ENCODE peak calls at places on chromosomes 16 and 17, in six cellular contexts. Z, V, C, Q, F and O are unnamed samples.

GRCh38 chr17:50511058-50511457 is 2.8 kb downstream of the MYCBPAP start:
- DNase-seq in Z (no peak), Q (peak), V (peak), F (no peak), C (no peak), O (peak)

GRCh38 chr17:9907883-9908648 is 3.0 kb upstream of the RCVRN start:
- DNase-seq in Q (no peak), F (no peak), C (no peak), Z (no peak), V (no peak), O (no peak)

GRCh38 chr17:31568140-31568938 is 176.9 kb downstream of the RAB11FIP4 start:
- DNase-seq in V (peak), Z (no peak), Q (no peak), C (no peak), F (no peak), O (no peak)

GRCh38 chr16:70663524-70664324 is 17.4 kb downstream of the IL34 start:
- DNase-seq in C (no peak), V (no peak), F (no peak), Q (no peak), Z (peak), O (no peak)

GRCh38 chr17:67484261-67484660 is 107.2 kb downstream of the PITPNC1 start:
- DNase-seq in Z (no peak), F (no peak), C (no peak), V (no peak), Q (no peak), O (no peak)

GRCh38 chr16:67962135-67962534 is 6.3 kb downstream of the SLC12A4 start:
- DNase-seq in Z (no peak), C (no peak), F (no peak), V (no peak), Q (no peak), O (no peak)

GRCh38 chr16:88306860-88307545 is 75.8 kb upstream of the ZNF469 start:
- DNase-seq in F (peak), Z (no peak), V (peak), Q (peak), C (no peak), O (no peak)

GRCh38 chr16:80113876-80114574 is 426.8 kb upstream of the DYNLRB2 start:
- DNase-seq in Q (peak), V (no peak), Z (no peak), C (no peak), F (no peak), O (no peak)

GRCh38 chr16:56094231-56094630 is 97.1 kb upstream of the GNAO1 start:
- DNase-seq in Z (no peak), C (no peak), V (no peak), Q (no peak), F (no peak), O (no peak)

GRCh38 chr16:81615411-81615810 is 163.7 kb upstream of the PLCG2 start:
- DNase-seq in Z (no peak), Q (no peak), C (no peak), V (no peak), F (no peak), O (no peak)

GRCh38 chr16:29029168-29029994 is 44.5 kb downstream of the LAT start:
- DNase-seq in F (peak), C (no peak), V (peak), Z (peak), Q (peak), O (no peak)

GRCh38 chr16:85028638-85029412 is 1.2 kb downstream of the KIAA0513 start:
- DNase-seq in F (no peak), V (peak), Z (peak), Q (peak), C (peak), O (peak)

GRCh38 chr17:76735586-76736348 is 1.4 kb downstream of the SRSF2 start:
- DNase-seq in Q (no peak), Z (no peak), C (no peak), F (no peak), V (no peak), O (no peak)

GRCh38 chr17:82213251-82214011 is 789 bp upstream of the CCDC57 start:
- DNase-seq in Z (peak), Q (peak), F (no peak), V (peak), C (no peak), O (no peak)

GRCh38 chr16:3327514-3327913 is 22.2 kb downstream of the ZNF75A start:
- DNase-seq in C (no peak), Z (no peak), F (no peak), Q (no peak), V (no peak), O (no peak)

DNA sequence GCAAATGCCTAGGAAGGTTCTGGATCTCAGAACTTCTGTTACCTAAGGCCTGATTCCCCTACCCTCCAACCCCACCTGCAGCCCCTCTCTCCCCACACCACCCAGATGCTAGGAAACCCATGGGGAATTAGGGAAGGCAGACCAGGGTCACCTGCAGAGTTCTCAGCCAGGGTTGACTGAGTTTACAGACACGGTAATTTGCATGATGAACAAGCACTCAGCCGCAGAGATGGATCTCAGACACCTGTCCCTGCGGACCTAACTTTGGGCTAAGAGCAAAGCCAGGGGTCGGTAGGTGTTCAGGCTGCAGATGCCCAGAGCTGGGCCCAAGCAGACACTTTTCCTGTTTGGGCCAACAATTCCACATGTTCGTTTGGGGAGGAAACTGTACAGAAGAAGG is 2.9 kb downstream of the ABI3 start:
- DNase-seq in V (no peak), Z (no peak), Q (no peak), F (no peak), C (no peak), O (no peak)
- H3K4me3 ChIP-seq in V (no peak), Z (no peak), Q (no peak), F (no peak), C (peak), O (peak)

GRCh38 chr17:49191407-49191916 is 18.9 kb downstream of the GNGT2 start:
- DNase-seq in F (no peak), V (no peak), C (no peak), Q (no peak), Z (no peak), O (peak)

GRCh38 chr17:49194297-49194607 is 16.1 kb downstream of the GNGT2 start:
- DNase-seq in Z (no peak), C (no peak), F (no peak), V (no peak), Q (no peak), O (no peak)

GRCh38 chr17:49190932-49191331 is 19.4 kb downstream of the GNGT2 start:
- DNase-seq in C (no peak), Q (no peak), Z (no peak), F (no peak), V (no peak), O (no peak)

GRCh38 chr17:49193513-49194296 is 16.7 kb downstream of the GNGT2 start:
- DNase-seq in F (no peak), Q (peak), Z (peak), V (peak), C (peak), O (peak)

GRCh38 chr17:49191917-49192741 is 18.2 kb downstream of the GNGT2 start:
- DNase-seq in Z (peak), Q (peak), F (peak), V (peak), C (peak), O (peak)
- TF ChIP-seq CTCF in Z (no peak), Q (peak), F (peak), V (peak), C (no peak), O (peak)

DNA sequence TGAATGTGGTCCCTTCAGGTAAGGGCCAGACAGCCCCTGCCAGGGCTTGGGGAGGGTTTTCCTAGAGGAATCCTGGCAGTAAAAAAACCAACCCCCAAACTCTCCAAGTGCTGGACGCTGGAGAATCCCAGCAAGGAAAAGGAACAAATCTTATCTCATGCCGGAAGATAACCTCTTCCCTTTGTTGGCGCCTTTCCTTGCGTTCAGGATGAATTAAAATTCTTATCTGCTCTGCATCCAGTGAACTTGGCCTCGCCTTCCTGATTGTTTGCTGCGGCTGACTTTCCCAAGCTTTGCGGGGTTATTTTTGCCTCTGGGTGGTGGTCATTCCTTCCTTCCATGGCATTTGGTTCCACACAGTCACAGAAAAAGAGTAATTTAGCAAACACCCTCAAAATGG is 77.6 kb downstream of the MRC2 start:
- DNase-seq in F (no peak), Q (no peak), V (no peak), C (peak), Z (no peak), O (no peak)
- H3K4me3 ChIP-seq in F (peak), Q (peak), V (peak), C (peak), Z (no peak), O (no peak)

GRCh38 chr17:38418069-38418692 is 10.1 kb upstream of the ARHGAP23 start:
- DNase-seq in V (no peak), C (no peak), Z (no peak), Q (no peak), F (no peak), O (no peak)
- TF ChIP-seq CTCF in V (no peak), C (no peak), Z (no peak), Q (no peak), F (no peak), O (no peak)

GRCh38 chr16:15857779-15858560 is 1.1 kb upstream of the MYH11 start:
- DNase-seq in Q (peak), V (peak), Z (peak), C (peak), F (no peak), O (no peak)
- H3K4me3 ChIP-seq in Q (peak), V (peak), Z (peak), C (peak), F (peak), O (no peak)

DNA sequence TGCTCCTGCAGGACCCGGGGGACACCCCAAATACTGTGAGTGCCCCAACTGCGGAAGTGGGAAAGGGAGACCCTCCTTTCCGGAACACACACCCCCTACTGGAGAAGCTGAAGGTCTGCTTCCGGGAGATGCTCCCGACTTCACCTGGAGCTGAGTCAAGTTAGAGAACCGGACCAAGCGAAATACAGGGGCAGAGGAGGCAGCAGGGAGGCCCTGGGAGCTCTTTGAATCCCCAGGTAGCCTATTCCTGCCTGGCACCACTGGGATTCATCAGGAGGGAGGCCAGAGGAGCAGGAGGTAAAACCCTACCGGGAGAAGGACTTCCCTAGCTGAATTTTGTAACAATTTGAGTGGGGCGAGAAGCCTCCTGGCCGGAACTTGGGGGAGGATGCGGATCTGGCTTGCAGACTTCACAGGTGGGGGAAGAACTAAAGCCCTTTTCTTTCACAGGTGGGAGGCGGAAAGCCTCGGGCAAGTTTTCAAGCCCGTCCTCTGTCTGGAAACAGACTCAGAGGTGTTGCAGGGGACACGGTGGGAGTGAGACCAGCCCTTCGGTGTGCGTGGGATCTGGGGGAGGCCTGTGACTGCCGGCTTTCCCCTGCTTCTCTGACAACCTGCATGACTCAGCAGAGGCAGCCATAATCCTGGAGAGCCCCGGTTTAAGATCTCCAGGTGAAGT is 22.4 kb upstream of the TEKT1 start:
- DNase-seq in C (no peak), Q (peak), V (no peak), F (no peak), Z (no peak), O (no peak)
- TF ChIP-seq CTCF in C (no peak), Q (peak), V (peak), F (peak), Z (no peak), O (peak)

GRCh38 chr16:79008869-79009179 is 591.7 kb downstream of the MAF start:
- DNase-seq in Q (peak), F (no peak), V (no peak), Z (no peak), C (no peak), O (no peak)

GRCh38 chr16:79008036-79008868 is 592.3 kb downstream of the MAF start:
- DNase-seq in C (no peak), Z (no peak), F (no peak), V (no peak), Q (no peak), O (no peak)

GRCh38 chr16:79006762-79007161 is 593.8 kb downstream of the MAF start:
- DNase-seq in C (no peak), Z (no peak), V (no peak), F (no peak), Q (no peak), O (no peak)

GRCh38 chr16:79006206-79006605 is 594.3 kb downstream of the MAF start:
- DNase-seq in C (no peak), V (no peak), F (no peak), Q (no peak), Z (no peak), O (no peak)

DNA sequence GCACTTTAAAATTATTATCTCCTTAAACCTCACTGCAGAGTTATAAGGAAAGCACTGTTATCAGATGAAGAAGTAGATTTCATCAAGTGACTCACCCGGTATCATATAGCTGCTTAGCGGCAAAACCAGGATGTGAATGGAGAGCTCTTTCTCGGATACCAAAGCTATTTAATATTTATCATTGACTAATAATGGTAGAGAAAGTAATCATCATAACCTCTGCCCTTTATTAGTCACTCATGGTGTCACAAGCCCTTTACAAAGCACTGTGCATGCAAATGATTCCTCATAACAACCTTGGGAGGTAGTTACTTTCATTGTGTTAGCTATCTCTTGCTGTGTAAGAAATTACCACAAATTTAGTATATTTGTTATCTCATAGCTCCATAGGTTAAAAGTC is 592.9 kb downstream of the MAF start:
- DNase-seq in F (no peak), C (no peak), Z (no peak), V (no peak), Q (peak), O (no peak)
- H3K4me3 ChIP-seq in F (no peak), C (no peak), Z (no peak), V (no peak), Q (no peak), O (no peak)

GRCh38 chr16:52581530-52581929 is 34.6 kb upstream of the TOX3 start:
- DNase-seq in Q (no peak), Z (no peak), V (no peak), F (no peak), C (no peak), O (no peak)
- TF ChIP-seq CTCF in Q (no peak), Z (no peak), V (no peak), F (peak), C (peak), O (peak)

DNA sequence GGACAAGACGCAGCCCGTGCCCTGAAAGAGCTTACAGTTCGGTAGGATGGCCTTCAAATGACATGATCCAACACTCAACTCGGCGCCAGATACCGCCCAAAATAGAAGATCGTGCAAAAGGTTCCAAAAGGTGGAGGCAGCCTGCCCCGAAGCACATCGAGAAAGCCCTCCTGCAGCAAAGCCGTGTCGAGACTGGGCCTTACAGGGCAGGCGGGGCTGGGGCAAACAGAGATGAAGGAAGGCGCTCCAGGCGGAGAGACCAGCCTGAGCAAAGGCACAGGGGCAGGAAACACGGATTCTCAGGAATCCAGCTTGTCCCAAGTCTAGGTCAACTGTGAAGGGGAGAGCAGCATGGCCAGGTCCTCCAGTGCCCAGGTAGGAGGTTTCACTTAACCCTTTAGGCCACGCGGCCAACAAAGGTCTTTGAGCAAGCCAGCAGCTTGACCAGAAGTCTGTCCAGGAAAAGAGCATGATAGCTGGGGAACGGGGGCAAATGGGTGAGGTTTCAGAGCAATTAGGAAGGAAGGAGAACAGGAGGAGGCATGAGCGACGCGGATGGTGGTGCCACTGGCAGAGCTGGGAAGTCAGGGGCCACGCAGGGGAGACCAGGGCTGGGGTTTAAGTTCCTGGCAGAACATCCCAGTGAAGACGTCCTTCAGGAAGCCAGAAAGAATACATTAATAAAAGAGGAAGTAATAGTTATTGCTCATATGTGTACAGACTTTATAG is 21.2 kb upstream of the EIF1 start:
- DNase-seq in V (no peak), Q (no peak), C (no peak), Z (no peak), F (no peak), O (no peak)
- H3K4me3 ChIP-seq in V (no peak), Q (no peak), C (peak), Z (no peak), F (no peak), O (peak)